ENCODE peak calls at places on chromosomes 4 and X, in eight cellular contexts. V is left lung; J is CD4-positive, alpha-beta memory T cell; E is CD8-positive, alpha-beta memory T cell; X is right atrium auricular region; T is lower lobe of right lung; C is iPS DF 6.9; W is pancreas. Q is an unnamed sample. For H3K4me1, the result is how much of the 10 kb centered on the place peaks cover.

GRCh38 chr4:95077864-95078263 is 320.1 kb downstream of the BMPR1B start:
- DNase-seq in V (no peak), J (no peak), E (no peak), X (no peak), T (no peak), C (no peak), W (no peak), Q (no peak)

GRCh38 chr4:5004496-5004895 is 14.8 kb downstream of the CYTL1 start:
- DNase-seq in V (no peak), J (no peak), E (no peak), X (peak), T (no peak), C (no peak), W (no peak), Q (no peak)

GRCh38 chrX:11629593-11630211 is 36.0 kb downstream of the ARHGAP6 start:
- DNase-seq in V (no peak), J (no peak), E (no peak), X (no peak), T (peak), C (no peak), W (no peak), Q (no peak)

GRCh38 chrX:41384041-41384705 is 50.2 kb downstream of the DDX3X start:
- DNase-seq in V (peak), J (peak), E (no peak), X (peak), T (peak), C (no peak), W (peak), Q (no peak)

GRCh38 chr4:120299631-120300030 is 233.0 kb upstream of the MAD2L1 start:
- DNase-seq in V (no peak), J (no peak), E (no peak), X (no peak), T (no peak), C (no peak), W (no peak), Q (no peak)

GRCh38 chr4:19729873-19730735 is 521.6 kb upstream of the SLIT2 start:
- DNase-seq in V (no peak), J (no peak), E (no peak), X (no peak), T (no peak), C (no peak), W (no peak), Q (no peak)

GRCh38 chr4:93436000-93436626 is 392.4 kb upstream of the ATOH1 start:
- DNase-seq in V (no peak), J (no peak), E (no peak), X (no peak), T (no peak), C (no peak), W (no peak), Q (no peak)

GRCh38 chr4:166144607-166145006 is 271.6 kb downstream of the TLL1 start:
- DNase-seq in V (no peak), J (no peak), E (no peak), X (no peak), T (no peak), C (no peak), W (no peak), Q (no peak)

GRCh38 chrX:40082447-40083119 is 15.2 kb downstream of the BCOR start:
- DNase-seq in V (peak), J (no peak), E (no peak), X (no peak), T (no peak), C (no peak), W (no peak), Q (no peak)

GRCh38 chrX:154327026-154327820 is 31.6 kb downstream of the TKTL1 start:
- DNase-seq in V (no peak), J (peak), E (peak), X (no peak), T (no peak), C (no peak), W (no peak), Q (no peak)

GRCh38 chrX:24646745-24647182 is 383 bp downstream of the PCYT1B start:
- DNase-seq in V (no peak), J (no peak), E (peak), X (no peak), T (no peak), C (peak), W (no peak), Q (no peak)

GRCh38 chr4:123777297-123777859 is 380.8 kb downstream of the SPRY1 start:
- DNase-seq in V (no peak), J (no peak), E (no peak), X (no peak), T (no peak), C (no peak), W (no peak), Q (no peak)

GRCh38 chr4:101175896-101176676 is 171.2 kb downstream of the PPP3CA start:
- DNase-seq in V (no peak), J (no peak), E (no peak), X (no peak), T (no peak), C (no peak), W (no peak), Q (no peak)

GRCh38 chr4:65943076-65943475 is 272.8 kb upstream of the EPHA5 start:
- DNase-seq in V (no peak), J (no peak), E (no peak), X (no peak), T (no peak), C (peak), W (no peak), Q (no peak)

GRCh38 chr4:158538176-158538575 is 16.5 kb downstream of the RXFP1 start:
- DNase-seq in V (no peak), J (no peak), E (no peak), X (no peak), T (no peak), C (no peak), W (no peak), Q (no peak)

GRCh38 chrX:133570549-133570948 is 155.3 kb upstream of the GPC4 start:
- DNase-seq in V (no peak), J (no peak), E (no peak), X (no peak), T (no peak), C (no peak), W (no peak), Q (no peak)

GRCh38 chr4:175435437-175435836 is 376.6 kb downstream of the GPM6A start:
- DNase-seq in V (no peak), J (no peak), E (no peak), X (no peak), T (no peak), C (no peak), W (no peak), Q (no peak)

GRCh38 chr4:32425243-32425642 is 1705.1 kb downstream of the PCDH7 start:
- DNase-seq in V (no peak), J (no peak), E (no peak), X (no peak), T (no peak), C (no peak), W (no peak), Q (no peak)

GRCh38 chr4:54011201-54011600 is 53.2 kb downstream of the CHIC2 start:
- DNase-seq in V (no peak), J (no peak), E (no peak), X (no peak), T (no peak), C (no peak), W (no peak), Q (no peak)

GRCh38 chrX:38806054-38806389 is 4.8 kb downstream of the MID1IP1 start:
- DNase-seq in V (no peak), J (no peak), E (no peak), X (no peak), T (no peak), C (no peak), W (no peak), Q (no peak)

GRCh38 chr4:186829740-186830449 is 106.2 kb upstream of the FAT1 start:
- DNase-seq in V (no peak), J (no peak), E (no peak), X (no peak), T (no peak), C (no peak), W (no peak), Q (no peak)

GRCh38 chr4:181350578-181351420 is 892.4 kb upstream of the TENM3 start:
- DNase-seq in V (no peak), J (no peak), E (no peak), X (no peak), T (no peak), C (no peak), W (no peak), Q (no peak)

GRCh38 chr4:103754844-103755243 is 35.1 kb upstream of the TACR3 start:
- DNase-seq in V (no peak), J (no peak), E (no peak), X (no peak), T (no peak), C (no peak), W (peak), Q (no peak)

GRCh38 chr4:105145913-105146285 is 777 bp upstream of the TET2 start:
- DNase-seq in V (no peak), J (peak), E (peak), X (no peak), T (peak), C (no peak), W (peak), Q (peak)

GRCh38 chr4:1247811-1248261 is 1.1 kb downstream of the CTBP1 start:
- DNase-seq in V (no peak), J (no peak), E (peak), X (peak), T (no peak), C (no peak), W (no peak), Q (no peak)

GRCh38 chr4:84939111-84939510 is 27.4 kb downstream of the WDFY3 start:
- DNase-seq in V (no peak), J (no peak), E (no peak), X (no peak), T (no peak), C (no peak), W (no peak), Q (no peak)

GRCh38 chrX:5870238-5870637 is 358.4 kb downstream of the NLGN4X start:
- DNase-seq in V (no peak), J (no peak), E (no peak), X (no peak), T (no peak), C (no peak), W (no peak), Q (no peak)

GRCh38 chrX:5867778-5868177 is 360.9 kb downstream of the NLGN4X start:
- DNase-seq in V (no peak), J (no peak), E (no peak), X (no peak), T (no peak), C (no peak), W (no peak), Q (no peak)

GRCh38 chrX:5869786-5870185 is 358.9 kb downstream of the NLGN4X start:
- DNase-seq in V (no peak), J (no peak), E (no peak), X (no peak), T (no peak), C (no peak), W (no peak), Q (no peak)
- H3K27ac ChIP-seq in V (no peak), J (no peak), E (no peak), X (no peak), T (no peak), C (no peak), W (no peak), Q (no peak)

DNA sequence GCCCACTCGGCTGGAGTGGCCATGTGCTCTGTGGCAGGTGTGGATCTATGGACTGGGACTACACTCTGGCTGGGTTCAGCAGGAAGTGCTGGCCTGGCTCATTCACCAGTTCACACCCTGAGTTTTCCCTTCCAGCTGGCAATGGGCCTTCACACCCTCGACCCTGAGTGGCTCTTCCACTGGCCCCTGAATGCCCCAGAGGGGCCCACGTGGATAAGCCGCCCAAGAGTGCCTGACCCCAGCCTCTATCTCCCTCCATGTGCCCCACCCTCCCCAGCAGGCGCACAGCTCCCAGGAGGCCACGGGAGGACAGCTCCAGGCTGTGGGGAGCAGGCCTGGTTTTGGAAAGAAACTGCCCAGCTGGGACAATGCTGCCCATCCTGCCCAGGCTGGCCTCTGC is 234.1 kb downstream of the AFAP1 start:
- DNase-seq in V (peak), J (no peak), E (no peak), X (no peak), T (no peak), C (no peak), W (no peak), Q (no peak)
- H3K4me1 ChIP-seq in V (under half), J (under half), E (under half), X (under half), T (under half), C (under half), W (under half), Q (under half)

GRCh38 chr4:122632396-122633143 is 11.7 kb upstream of the IL21 start:
- DNase-seq in V (no peak), J (no peak), E (no peak), X (no peak), T (no peak), C (no peak), W (no peak), Q (no peak)
- H3K4me3 ChIP-seq in V (no peak), J (no peak), E (no peak), X (no peak), T (no peak), C (no peak), W (no peak), Q (no peak)

DNA sequence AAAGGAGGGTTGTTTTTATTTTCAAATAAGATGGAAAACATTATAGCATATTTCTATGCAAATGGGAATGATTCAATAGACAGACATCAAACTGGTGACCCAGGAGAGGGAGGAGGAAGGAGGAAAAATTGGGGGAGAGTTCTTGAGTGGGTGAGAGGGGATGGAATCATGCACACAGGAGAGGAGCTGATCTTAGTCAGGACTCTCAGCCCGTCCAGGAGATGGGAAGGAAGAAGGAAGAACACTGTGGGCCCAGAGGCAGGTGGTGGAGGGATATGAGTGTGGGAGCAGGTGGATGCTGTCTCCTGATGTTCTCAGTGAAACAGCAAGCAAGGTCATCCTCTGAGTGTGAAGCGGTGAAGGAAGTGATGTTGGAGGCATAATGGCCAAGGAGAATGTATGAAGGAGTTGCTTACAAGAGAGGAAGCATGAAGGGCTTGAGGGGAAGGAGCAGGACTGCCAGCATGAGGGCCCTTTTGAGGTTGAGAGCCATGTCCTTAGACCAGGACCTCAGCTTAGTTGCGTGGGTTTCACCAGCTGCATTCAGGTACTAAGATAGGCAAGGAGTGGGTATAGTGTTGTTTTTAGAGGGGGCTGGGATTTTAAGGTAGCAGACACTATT is 161.7 kb upstream of the NAP1L5 start:
- DNase-seq in V (no peak), J (no peak), E (no peak), X (no peak), T (no peak), C (no peak), W (no peak), Q (no peak)
- H3K27ac ChIP-seq in V (peak), J (no peak), E (no peak), X (no peak), T (peak), C (no peak), W (no peak), Q (no peak)

DNA sequence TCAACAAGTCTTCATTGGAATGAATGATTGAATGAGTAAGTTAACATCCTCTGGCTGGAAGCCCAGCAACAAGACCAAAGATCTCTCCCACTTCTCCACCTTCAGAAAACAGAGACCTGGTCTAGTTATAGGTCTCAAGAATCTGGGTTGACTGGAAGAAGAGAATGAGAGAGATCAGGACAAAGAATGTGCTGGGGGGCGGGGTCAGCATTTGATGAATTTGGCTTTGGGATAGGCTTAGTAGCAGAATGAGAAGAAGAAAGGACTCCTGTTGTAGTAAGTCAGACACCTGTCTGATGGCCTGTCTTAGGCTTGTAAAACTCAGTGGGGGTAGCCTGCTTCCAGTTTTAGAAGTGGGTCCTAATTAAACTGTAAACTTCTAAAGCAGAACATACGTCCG is 51.0 kb downstream of the TRIM2 start:
- DNase-seq in V (no peak), J (no peak), E (no peak), X (no peak), T (no peak), C (no peak), W (no peak), Q (no peak)
- H3K4me1 ChIP-seq in V (under half), J (under half), E (under half), X (under half), T (under half), C (under half), W (under half), Q (under half)

GRCh38 chrX:85243761-85244410 is at the start of the genes SATL1 and ZNF711:
- DNase-seq in V (peak), J (peak), E (peak), X (peak), T (peak), C (peak), W (peak), Q (no peak)

GRCh38 chrX:85244411-85245210 is 820 bp downstream of the ZNF711 start:
- DNase-seq in V (no peak), J (peak), E (peak), X (no peak), T (peak), C (no peak), W (peak), Q (no peak)

GRCh38 chrX:85243155-85243554 is 424 bp downstream of the SATL1 start:
- DNase-seq in V (no peak), J (no peak), E (no peak), X (no peak), T (no peak), C (no peak), W (no peak), Q (no peak)
- H3K4me3 ChIP-seq in V (peak), J (no peak), E (no peak), X (peak), T (peak), C (peak), W (peak), Q (peak)

DNA sequence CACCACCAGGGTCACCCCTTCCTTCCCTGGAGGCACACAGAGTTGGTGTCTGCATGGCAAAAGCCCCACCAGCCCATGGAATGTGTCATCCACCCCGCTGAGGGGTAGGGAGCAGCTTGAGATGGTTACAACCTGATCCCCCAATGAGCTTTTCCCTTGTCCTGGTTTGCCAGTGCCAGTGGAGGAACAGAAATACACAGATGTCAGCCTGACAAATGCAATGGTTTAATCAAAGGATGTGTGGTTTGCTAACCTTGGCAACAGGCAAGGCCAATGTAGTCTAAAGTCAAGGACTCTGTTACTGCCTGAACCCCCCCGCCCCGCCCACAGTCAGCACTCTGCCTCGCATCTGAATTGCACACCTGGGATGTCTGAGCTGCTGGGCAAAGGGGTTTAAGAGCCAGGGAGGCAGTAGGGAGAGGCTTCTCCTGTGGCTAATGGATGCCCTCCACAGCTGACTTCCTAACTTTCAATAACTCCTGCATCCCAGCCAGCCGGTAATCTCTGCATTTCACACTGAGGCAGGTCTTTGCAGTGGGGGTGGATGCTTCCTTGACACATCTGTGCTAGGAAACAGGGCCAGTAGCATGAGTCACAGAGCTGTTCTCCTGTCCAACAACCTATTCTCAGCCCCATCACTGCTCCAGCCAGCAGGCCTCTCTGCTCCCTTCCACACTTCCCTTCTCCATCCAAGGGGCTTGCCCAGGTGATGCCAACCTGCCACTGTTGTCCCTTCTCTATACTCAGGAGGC is 137.5 kb downstream of the AMMECR1 start:
- DNase-seq in V (no peak), J (no peak), E (no peak), X (no peak), T (no peak), C (no peak), W (no peak), Q (no peak)
- H3K27ac ChIP-seq in V (no peak), J (no peak), E (no peak), X (no peak), T (no peak), C (no peak), W (no peak), Q (no peak)